ENCODE peak calls at places on chromosomes 7 and 10, in four cellular contexts. W, J, K and Q are unnamed samples.

GRCh38 chr7:1176891-1177373 is 16.9 kb upstream of the ZFAND2A start:
- DNase-seq in W (no peak), J (peak; percentile 43), K (peak; percentile 59), Q (peak; percentile 84)

GRCh38 chr7:42991024-42991423 is 58.8 kb downstream of the MRPL32 start:
- DNase-seq in W (no peak), J (no peak), K (no peak), Q (no peak)

GRCh38 chr10:113997428-113997827 is 46.2 kb upstream of the ADRB1 start:
- DNase-seq in W (no peak), J (no peak), K (no peak), Q (no peak)

GRCh38 chr7:12067156-12067831 is 143.8 kb upstream of the TMEM106B start:
- DNase-seq in W (no peak), J (peak; percentile 0), K (peak; percentile 89), Q (peak; percentile 59)

GRCh38 chr10:103451091-103451801 is 924 bp downstream of the CALHM2 start:
- DNase-seq in W (no peak), J (peak; percentile 66), K (no peak), Q (no peak)

GRCh38 chr7:57343901-57344622 is 105.9 kb upstream of the ZNF716 start:
- DNase-seq in W (no peak), J (no peak), K (no peak), Q (no peak)

GRCh38 chr7:98911936-98912335 is 33.6 kb downstream of the TRRAP start:
- DNase-seq in W (no peak), J (no peak), K (no peak), Q (no peak)

GRCh38 chr7:69722836-69723235 is 124.6 kb downstream of the AUTS2 start:
- DNase-seq in W (no peak), J (no peak), K (no peak), Q (no peak)

GRCh38 chr7:125484755-125485154 is 555.1 kb upstream of the POT1 start:
- DNase-seq in W (no peak), J (no peak), K (no peak), Q (no peak)

GRCh38 chr7:151115836-151116418 is 29.7 kb downstream of the AGAP3 start:
- DNase-seq in W (no peak), J (no peak), K (peak; percentile 63), Q (no peak)

GRCh38 chr10:111598433-111599059 is 521.7 kb downstream of the ADRA2A start:
- DNase-seq in W (peak; percentile 18), J (peak; percentile 1), K (peak; percentile 88), Q (peak; percentile 12)

GRCh38 chr7:152894295-152895170 is 135.0 kb downstream of the ACTR3B start:
- DNase-seq in W (no peak), J (peak; percentile 74), K (peak; percentile 74), Q (no peak)

GRCh38 chr10:93071674-93072224 is 1.9 kb upstream of the CYP26A1 start:
- DNase-seq in W (no peak), J (peak; percentile 36), K (peak; percentile 86), Q (no peak)

GRCh38 chr10:97830064-97830463 is 19.6 kb upstream of the GOLGA7B start:
- DNase-seq in W (no peak), J (no peak), K (no peak), Q (no peak)

GRCh38 chr10:63976538-63976937 is 455.3 kb downstream of the REEP3 start:
- DNase-seq in W (peak; percentile 10), J (peak; percentile 29), K (peak; percentile 82), Q (peak; percentile 54)

GRCh38 chr10:15487376-15487775 is 116.3 kb upstream of the FAM171A1 start:
- DNase-seq in W (no peak), J (no peak), K (no peak), Q (no peak)

GRCh38 chr10:129888784-129889616 is 75.1 kb downstream of the EBF3 start:
- DNase-seq in W (no peak), J (peak; percentile 55), K (peak; percentile 90), Q (no peak)

GRCh38 chr7:119996634-119997033 is 276.3 kb upstream of the KCND2 start:
- DNase-seq in W (no peak), J (no peak), K (no peak), Q (no peak)

GRCh38 chr7:94223375-94224084 is 171.2 kb upstream of the COL1A2 start:
- DNase-seq in W (peak; percentile 39), J (no peak), K (peak; percentile 82), Q (no peak)

GRCh38 chr10:94630017-94630688 is 53.4 kb upstream of the CYP2C18 start:
- DNase-seq in W (peak; percentile 28), J (no peak), K (peak; percentile 67), Q (no peak)

GRCh38 chr7:74657692-74658170 is at the start of gene GTF2I:
- DNase-seq in W (no peak), J (no peak), K (no peak), Q (no peak)

GRCh38 chr10:78520737-78521430 is 487.2 kb downstream of the RPS24 start:
- DNase-seq in W (peak; percentile 87), J (no peak), K (peak; percentile 57), Q (no peak)

GRCh38 chr10:98431016-98431415 is 15.7 kb downstream of the HPS1 start:
- DNase-seq in W (no peak), J (no peak), K (no peak), Q (no peak)

GRCh38 chr7:69422473-69423102 is 175.7 kb upstream of the AUTS2 start:
- DNase-seq in W (no peak), J (no peak), K (no peak), Q (no peak)

GRCh38 chr10:23106508-23106907 is 11.1 kb downstream of the MSRB2 start:
- DNase-seq in W (no peak), J (no peak), K (peak; percentile 47), Q (no peak)

GRCh38 chr10:81013771-81014170 is 476.1 kb downstream of the SH2D4B start:
- DNase-seq in W (no peak), J (no peak), K (no peak), Q (peak; percentile 20)

GRCh38 chr7:73725703-73726466 is 6.4 kb upstream of the STX1A start:
- DNase-seq in W (peak; percentile 85), J (no peak), K (peak; percentile 95), Q (no peak)

GRCh38 chr10:46287846-46288480 is 1.2 kb downstream of the ANTXRL start:
- DNase-seq in W (no peak), J (no peak), K (no peak), Q (peak; percentile 34)

GRCh38 chr7:133484135-133484534 is 231.3 kb downstream of the EXOC4 start:
- DNase-seq in W (no peak), J (no peak), K (no peak), Q (no peak)

GRCh38 chr7:95264225-95264927 is 60.0 kb downstream of the PON1 start:
- DNase-seq in W (no peak), J (no peak), K (no peak), Q (no peak)

GRCh38 chr7:7554021-7554432 is 12.7 kb upstream of the MIOS start:
- DNase-seq in W (no peak), J (no peak), K (no peak), Q (no peak)

GRCh38 chr7:26681819-26682418 is 182.5 kb downstream of the SKAP2 start:
- DNase-seq in W (no peak), J (no peak), K (peak; percentile 43), Q (no peak)

GRCh38 chr7:43954524-43955228 is 28.4 kb downstream of the UBE2D4 start:
- DNase-seq in W (peak; percentile 27), J (no peak), K (peak; percentile 79), Q (peak; percentile 17)

GRCh38 chr7:32070406-32071360 is at the start of gene PDE1C:
- DNase-seq in W (no peak), J (peak; percentile 13), K (peak; percentile 63), Q (no peak)

GRCh38 chr7:16071246-16071857 is 350.0 kb downstream of the CRPPA start:
- DNase-seq in W (peak; percentile 39), J (peak; percentile 4), K (peak; percentile 82), Q (peak; percentile 23)

GRCh38 chr10:73159038-73159648 is 8.7 kb downstream of the ECD start:
- DNase-seq in W (peak; percentile 25), J (peak; percentile 25), K (peak; percentile 69), Q (no peak)

GRCh38 chr7:135758531-135758932 is 9.9 kb upstream of the FAM180A start:
- DNase-seq in W (no peak), J (no peak), K (peak; percentile 35), Q (no peak)

GRCh38 chr7:66950763-66951162 is 29.7 kb downstream of the TMEM248 start:
- DNase-seq in W (no peak), J (no peak), K (no peak), Q (no peak)

DNA sequence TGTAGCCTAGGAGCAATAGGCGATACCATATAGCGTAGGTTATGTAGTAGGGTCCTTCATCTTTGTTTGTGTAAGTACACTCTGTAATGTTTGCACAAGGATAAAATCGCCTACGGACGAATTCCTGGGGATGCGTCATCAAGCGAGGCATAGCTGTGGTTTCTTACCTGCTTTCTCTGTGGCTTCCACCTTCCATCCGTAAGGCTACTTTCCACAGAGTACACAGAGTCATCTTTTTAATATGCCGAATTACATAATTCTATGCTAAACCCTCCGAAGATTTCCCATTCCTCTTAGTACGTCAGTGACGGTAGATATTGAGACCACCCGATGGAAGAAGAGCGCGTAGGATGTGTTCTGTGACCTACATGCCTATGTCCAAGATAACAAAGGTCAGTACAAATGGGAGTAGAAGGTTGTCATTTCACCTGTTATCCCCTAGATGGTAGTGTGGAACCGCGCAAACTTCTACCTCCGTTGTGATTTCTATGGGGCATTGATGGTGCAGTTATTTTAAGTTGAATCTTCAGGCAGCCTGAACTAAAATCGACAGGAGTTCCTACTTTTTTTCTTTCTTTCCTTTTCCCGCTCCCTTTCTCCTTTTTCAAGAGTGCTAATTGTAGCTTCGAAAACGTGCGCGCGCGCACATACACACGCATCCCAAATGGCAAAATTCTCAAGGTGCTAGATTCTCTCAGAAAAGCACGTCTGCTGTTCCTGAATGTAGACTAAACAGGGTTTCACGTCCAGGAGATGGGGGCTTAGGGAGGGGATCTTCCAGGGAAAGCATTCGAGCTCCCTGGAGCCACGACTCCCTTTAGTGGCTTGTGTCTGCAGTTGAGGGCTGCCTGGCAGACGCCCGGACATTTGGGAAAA is 111.7 kb upstream of the MBL2 start:
- DNase-seq in W (peak; percentile 61), J (peak; percentile 23), K (peak; percentile 88), Q (peak; percentile 41)
- TF ChIP-seq POLR2AphosphoS5 in W (peak; percentile 47), J (no peak), K (no peak), Q (no peak)

GRCh38 chr7:102044984-102045673 is 227.7 kb downstream of the CUX1 start:
- DNase-seq in W (no peak), J (no peak), K (no peak), Q (peak; percentile 70)
- TF ChIP-seq POLR2AphosphoS5 in W (no peak), J (no peak), K (no peak), Q (peak; percentile 48)

DNA sequence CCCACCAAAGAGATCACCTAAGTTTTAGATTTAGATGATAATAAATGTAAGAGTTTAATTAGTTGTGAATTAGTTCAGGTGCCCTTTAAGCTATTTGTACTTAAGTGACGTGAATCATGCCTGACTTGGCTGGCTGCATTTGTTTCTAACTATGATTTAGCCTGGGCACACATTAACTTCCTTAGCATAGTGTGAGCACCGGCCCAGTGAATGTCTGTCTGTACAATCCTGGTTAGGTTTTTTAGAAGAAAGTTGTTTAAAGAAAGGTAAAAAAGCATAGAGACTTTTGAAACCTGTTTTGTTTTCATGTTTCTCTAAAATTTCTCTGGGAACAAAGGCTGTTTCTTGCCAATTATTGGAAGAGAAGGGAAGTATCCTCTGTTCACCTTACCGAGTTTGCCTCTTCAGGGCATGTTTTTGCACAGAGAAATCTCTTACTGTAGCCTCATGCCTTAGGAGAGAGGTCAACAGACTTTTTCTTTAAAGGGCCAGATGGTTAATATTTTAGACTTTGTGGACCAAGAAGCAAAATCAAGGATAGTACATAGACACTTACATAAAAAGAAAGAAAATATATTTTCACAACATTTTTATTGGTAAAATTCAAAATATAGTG is 42.9 kb upstream of the MET start:
- DNase-seq in W (peak; percentile 43), J (no peak), K (no peak), Q (no peak)
- TF ChIP-seq POLR2AphosphoS5 in W (no peak), J (no peak), K (no peak), Q (no peak)

GRCh38 chr7:87689374-87689773 is 61.2 kb downstream of the RUNDC3B start:
- DNase-seq in W (no peak), J (no peak), K (no peak), Q (no peak)
- TF ChIP-seq POLR2AphosphoS5 in W (no peak), J (no peak), K (no peak), Q (no peak)

GRCh38 chr10:32346134-32346550 is 816 bp downstream of the EPC1 start:
- DNase-seq in W (peak; percentile 62), J (peak; percentile 87), K (peak; percentile 96), Q (peak; percentile 95)
- TF ChIP-seq POLR2AphosphoS5 in W (no peak), J (no peak), K (no peak), Q (no peak)